ENCODE peak calls at places on chromosomes 7 and 10, in four cellular contexts. S is A549, W is K562, K is HepG2. B is an unnamed sample.

GRCh38 chr7:36949711-36950600 is 225.7 kb upstream of the AOAH start:
- DNase-seq in K (peak), S (peak), W (no peak), B (no peak)

GRCh38 chr10:3852147-3852904 is 67.3 kb upstream of the KLF6 start:
- DNase-seq in W (peak), S (peak), K (peak), B (no peak)

GRCh38 chr7:131546583-131547111 is 9.8 kb downstream of the PODXL start:
- DNase-seq in K (peak), S (peak), W (peak), B (peak)

GRCh38 chr7:157851501-157852067 is 514.8 kb downstream of the DNAJB6 start:
- DNase-seq in K (peak), W (peak), S (no peak), B (peak)

GRCh38 chr10:526651-527312 is 162.7 kb downstream of the DIP2C start:
- DNase-seq in S (no peak), K (no peak), W (peak), B (peak)

GRCh38 chr10:12729885-12730284 is 271.6 kb downstream of the CCDC3 start:
- DNase-seq in K (no peak), W (peak), S (no peak), B (peak)

GRCh38 chr10:132388901-132389630 is 7.9 kb upstream of the PWWP2B start:
- DNase-seq in K (no peak), S (no peak), W (no peak), B (no peak)

GRCh38 chr10:124827474-124827873 is 25.9 kb downstream of the ABRAXAS2 start:
- DNase-seq in K (peak), W (peak), S (peak), B (no peak)

GRCh38 chr10:92640110-92640509 is 47.2 kb downstream of the KIF11 start:
- DNase-seq in S (peak), W (no peak), K (no peak), B (no peak)

GRCh38 chr7:6395898-6396582 is 51.7 kb downstream of the DAGLB start:
- DNase-seq in K (no peak), S (no peak), W (no peak), B (no peak)

GRCh38 chr7:108079291-108080057 is 50.7 kb downstream of the LAMB4 start:
- DNase-seq in S (no peak), W (peak), K (no peak), B (no peak)

GRCh38 chr7:158722574-158723237 is 18.1 kb upstream of the NCAPG2 start:
- DNase-seq in K (no peak), S (no peak), W (no peak), B (no peak)

GRCh38 chr10:1476106-1476803 is 261.1 kb downstream of the ADARB2 start:
- DNase-seq in W (no peak), S (no peak), K (no peak), B (no peak)

GRCh38 chr10:45071043-45071813 is 70.5 kb downstream of the ZNF22 start:
- DNase-seq in K (no peak), S (no peak), W (no peak), B (no peak)

GRCh38 chr10:69411476-69411875 is 5.2 kb downstream of the TACR2 start:
- DNase-seq in K (no peak), W (peak), S (no peak), B (no peak)

GRCh38 chr7:98877692-98878364 is 504 bp upstream of the TRRAP start:
- DNase-seq in W (no peak), S (no peak), K (no peak), B (no peak)

GRCh38 chr7:35004531-35005096 is 32.7 kb downstream of the DPY19L1 start:
- DNase-seq in S (peak), K (peak), W (peak), B (no peak)

GRCh38 chr7:96183163-96183562 is 138.7 kb downstream of the SLC25A13 start:
- DNase-seq in W (no peak), S (no peak), K (no peak), B (no peak)

GRCh38 chr10:43076311-43076875 is 476 bp upstream of the RET start:
- DNase-seq in K (no peak), W (no peak), S (peak), B (peak)

GRCh38 chr10:8254350-8254749 is 199.9 kb downstream of the GATA3 start:
- DNase-seq in W (no peak), S (no peak), K (no peak), B (no peak)

GRCh38 chr10:117241541-117242462 is 888 bp downstream of the SLC18A2 start:
- DNase-seq in K (no peak), S (no peak), W (peak), B (peak)

GRCh38 chr10:113720386-113720785 is 31.1 kb upstream of the PLEKHS1 start:
- DNase-seq in K (peak), W (no peak), S (no peak), B (no peak)

GRCh38 chr10:73537288-73537687 is 41.5 kb upstream of the PPP3CB start:
- DNase-seq in K (no peak), S (no peak), W (peak), B (no peak)

GRCh38 chr10:95260909-95261552 is 29.8 kb downstream of the PDLIM1 start:
- DNase-seq in S (no peak), W (no peak), K (no peak), B (no peak)

GRCh38 chr10:77578583-77579227 is 58.9 kb downstream of the KCNMA1 start:
- DNase-seq in W (no peak), K (no peak), S (peak), B (no peak)

GRCh38 chr7:99116151-99116550 is 27.8 kb downstream of the SMURF1 start:
- DNase-seq in S (no peak), K (no peak), W (no peak), B (no peak)

GRCh38 chr7:32062150-32062549 is 8.1 kb downstream of the PDE1C start:
- DNase-seq in S (peak), W (peak), K (peak), B (peak)

GRCh38 chr10:101816375-101816773 is 1.9 kb downstream of the OGA start:
- DNase-seq in K (no peak), W (no peak), S (no peak), B (no peak)

GRCh38 chr10:101818958-101819633 is 852 bp upstream of the OGA start:
- DNase-seq in K (peak), S (no peak), W (peak), B (peak)

GRCh38 chr10:101816913-101817541 is 1.2 kb downstream of the OGA start:
- DNase-seq in W (no peak), S (no peak), K (no peak), B (no peak)

GRCh38 chr10:101818119-101818957 is at the start of gene OGA:
- DNase-seq in S (peak), W (peak), K (peak), B (peak)

DNA sequence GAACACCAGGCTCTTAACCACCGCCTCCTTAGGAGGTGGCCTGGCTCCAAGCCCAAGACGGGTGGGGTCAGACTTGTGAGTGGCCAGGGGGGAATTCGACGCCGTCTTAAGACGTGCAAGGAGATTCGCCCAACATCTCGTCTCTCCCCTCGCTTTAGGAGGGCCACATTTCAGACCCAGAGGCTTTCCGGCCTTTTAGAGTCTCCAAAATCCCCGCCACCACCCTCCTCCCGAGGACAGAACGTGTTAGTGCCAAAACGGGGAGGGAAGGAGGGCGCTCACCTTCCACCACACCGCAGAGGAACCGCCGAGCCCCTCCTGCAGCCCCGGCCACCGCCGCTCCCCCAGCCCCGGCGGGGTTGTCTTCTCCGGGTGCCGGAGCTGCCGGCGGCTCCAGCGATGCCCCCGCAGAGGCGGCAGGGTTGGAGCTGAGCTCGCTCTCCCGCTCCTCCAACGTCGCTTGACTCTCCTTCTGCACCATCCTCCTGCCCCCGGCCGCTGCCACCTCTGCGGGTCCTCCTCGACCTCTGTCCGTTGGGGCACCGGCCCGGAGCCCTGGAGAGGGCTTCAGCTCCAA is 614 bp downstream of the OGA start:
- DNase-seq in W (peak), S (peak), K (no peak), B (no peak)
- TF ChIP-seq HMGXB4 in W (no peak), S (no peak), K (no peak), B (no peak)

GRCh38 chr7:27201231-27202017 is 1.5 kb upstream of the HOXA13 start:
- DNase-seq in S (peak), K (no peak), W (no peak), B (no peak)
- TF ChIP-seq JUN in S (no peak), K (no peak), W (no peak), B (no peak)

DNA sequence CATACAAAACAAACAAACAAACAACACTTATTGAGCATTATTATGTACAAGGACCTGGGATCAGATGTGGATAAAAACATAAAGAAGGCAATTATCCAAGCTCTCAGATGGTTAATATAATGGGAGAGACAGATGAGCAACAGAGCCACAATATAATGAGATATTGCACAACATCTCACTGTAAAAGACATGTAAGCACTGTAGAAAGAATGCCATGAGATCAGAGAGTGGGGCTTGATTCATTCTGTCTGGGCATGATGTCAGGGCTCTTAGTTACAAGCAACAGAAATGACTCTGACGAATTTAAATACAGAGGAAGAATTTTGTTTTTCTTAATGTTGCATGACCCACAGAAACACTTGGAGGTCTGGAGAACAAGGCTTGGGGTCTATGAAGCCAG is 164.7 kb upstream of the PLXDC2 start:
- DNase-seq in S (no peak), K (no peak), W (no peak), B (no peak)
- TF ChIP-seq HMGXB4 in S (no peak), K (no peak), W (no peak), B (no peak)

GRCh38 chr7:111010833-111011232 is 80.1 kb upstream of the LRRN3 start:
- DNase-seq in S (no peak), W (no peak), K (no peak), B (no peak)

GRCh38 chr7:111012799-111013675 is 77.9 kb upstream of the LRRN3 start:
- DNase-seq in W (no peak), S (no peak), K (no peak), B (no peak)

GRCh38 chr7:111011500-111011899 is 79.4 kb upstream of the LRRN3 start:
- DNase-seq in K (no peak), S (no peak), W (no peak), B (no peak)

GRCh38 chr7:111012152-111012551 is 78.8 kb upstream of the LRRN3 start:
- DNase-seq in S (peak), K (no peak), W (no peak), B (no peak)

DNA sequence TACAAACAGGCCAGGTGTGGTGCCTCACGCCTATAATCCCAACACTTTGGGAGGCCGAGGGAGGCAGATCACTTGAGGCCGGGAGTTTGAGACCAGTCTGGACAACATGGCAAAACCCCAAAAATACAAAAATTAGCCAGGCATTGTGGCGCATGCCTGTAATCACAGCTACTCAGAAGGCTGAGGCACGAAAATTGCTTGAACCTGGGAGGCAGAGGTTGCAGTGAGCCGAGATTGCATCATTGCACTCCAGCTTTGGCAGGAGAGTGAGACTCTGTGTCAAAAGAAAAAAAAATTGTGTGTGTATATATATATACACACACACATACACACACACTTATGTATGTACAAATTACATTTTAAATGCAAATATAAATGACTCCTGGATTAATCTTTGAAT is 76.9 kb upstream of the LRRN3 start:
- DNase-seq in K (no peak), W (no peak), S (no peak), B (no peak)
- TF ChIP-seq JUN in K (no peak), W (no peak), S (no peak), B (no peak)

DNA sequence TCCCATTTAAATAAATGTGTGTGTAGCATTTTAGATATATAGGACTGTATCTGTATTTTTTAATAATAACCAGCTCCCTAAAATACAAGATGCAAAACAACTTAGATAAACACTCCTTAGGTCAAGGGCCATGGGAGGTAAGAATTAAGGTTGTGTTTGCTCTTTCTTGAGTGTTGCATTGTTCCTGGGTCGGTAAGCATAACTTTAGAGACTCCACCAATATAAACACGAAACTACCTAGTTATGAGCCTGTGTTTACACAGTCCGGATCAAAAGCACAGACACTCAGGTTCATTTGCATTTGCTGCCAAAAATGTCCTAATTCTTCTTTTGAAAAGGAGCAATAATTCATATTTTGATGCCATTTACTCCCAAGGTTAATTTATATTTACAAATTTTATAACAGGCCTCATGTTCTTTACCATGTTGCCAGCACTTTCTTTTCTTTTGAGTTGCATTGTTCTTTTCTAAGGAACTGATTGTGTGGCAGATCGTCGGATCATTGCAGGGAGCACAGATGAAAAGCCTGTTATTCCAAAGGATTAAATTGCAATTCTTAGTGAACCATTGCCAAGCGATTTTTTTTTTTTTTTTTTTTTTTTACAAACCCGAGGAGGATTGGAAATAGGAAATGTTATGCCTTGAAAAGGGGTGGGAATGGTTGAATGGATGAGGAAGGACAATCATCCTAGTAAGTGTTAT is 45.8 kb upstream of the GLCCI1 start:
- DNase-seq in W (no peak), K (peak), S (no peak), B (no peak)
- TF ChIP-seq HMGXB4 in W (no peak), K (no peak), S (no peak), B (no peak)

DNA sequence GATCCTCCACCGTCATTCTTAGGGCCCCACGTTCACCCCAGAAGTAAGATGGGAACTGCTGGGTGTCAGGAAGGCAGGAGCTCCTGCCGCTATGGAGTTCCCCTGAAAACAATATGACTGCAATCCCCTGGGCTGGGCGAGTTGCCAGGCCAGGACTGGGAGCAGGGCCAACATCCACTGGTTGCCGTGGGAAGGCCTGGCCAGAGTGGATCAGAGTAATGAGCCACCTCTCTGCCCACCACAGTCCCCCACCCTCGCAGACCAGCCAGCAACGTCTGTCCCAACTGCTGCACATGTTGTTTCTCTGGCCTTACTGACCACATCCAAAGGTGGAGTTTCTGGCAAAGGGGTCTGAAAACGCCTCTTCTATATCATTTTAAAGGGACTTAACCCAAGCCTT is 86.6 kb downstream of the STRA8 start:
- DNase-seq in S (peak), W (peak), K (no peak), B (no peak)
- TF ChIP-seq JUN in S (no peak), W (no peak), K (no peak), B (no peak)

GRCh38 chr10:127935115-127935561 is 28.2 kb downstream of the PTPRE start:
- DNase-seq in S (no peak), W (no peak), K (no peak), B (no peak)
- TF ChIP-seq HMGXB4 in S (no peak), W (no peak), K (no peak), B (no peak)